ENCODE peak calls at places on chromosome 3, in nine cellular contexts. One of them, this sample, is unnamed.
A peak's percentile ranks its signal among the peaks of the same experiment; 100 is the strongest.

GRCh38 chr3:6781103-6781502 is 79.8 kb upstream of the GRM7 start:
- DNase-seq in AG09309: no peak
- DNase-seq in A549: no peak
- DNase-seq in lower leg skin: no peak
- DNase-seq in pancreas: no peak
- DNase-seq in cardiac muscle cell: no peak
- DNase-seq in upper lobe of right lung: no peak
- DNase-seq in GM12878: no peak
- DNase-seq in heart left ventricle: no peak
- DNase-seq in this sample: no peak

GRCh38 chr3:9248232-9249191 is 934 bp downstream of the SRGAP3 start:
- DNase-seq in pancreas: no peak
- DNase-seq in upper lobe of right lung: no peak
- DNase-seq in heart left ventricle: no peak
- DNase-seq in cardiac muscle cell: no peak
- DNase-seq in GM12878: no peak
- DNase-seq in lower leg skin: no peak
- DNase-seq in AG09309: no peak
- DNase-seq in A549: no peak
- DNase-seq in this sample: no peak

GRCh38 chr3:155919728-155920127 is 49.3 kb downstream of the GMPS start:
- DNase-seq in GM12878: no peak
- DNase-seq in lower leg skin: no peak
- DNase-seq in cardiac muscle cell: no peak
- DNase-seq in A549: no peak
- DNase-seq in AG09309: no peak
- DNase-seq in heart left ventricle: no peak
- DNase-seq in pancreas: no peak
- DNase-seq in upper lobe of right lung: no peak
- DNase-seq in this sample: no peak

GRCh38 chr3:140088058-140088457 is 153.1 kb downstream of the CLSTN2 start:
- DNase-seq in GM12878: no peak
- DNase-seq in pancreas: no peak
- DNase-seq in AG09309: no peak
- DNase-seq in upper lobe of right lung: no peak
- DNase-seq in A549: no peak
- DNase-seq in cardiac muscle cell: no peak
- DNase-seq in lower leg skin: no peak
- DNase-seq in heart left ventricle: no peak
- DNase-seq in this sample: no peak

GRCh38 chr3:10448544-10448943 is 56.8 kb downstream of the ATP2B2 start:
- DNase-seq in heart left ventricle: no peak
- DNase-seq in GM12878: no peak
- DNase-seq in A549: no peak
- DNase-seq in AG09309: no peak
- DNase-seq in pancreas: no peak
- DNase-seq in lower leg skin: no peak
- DNase-seq in cardiac muscle cell: no peak
- DNase-seq in upper lobe of right lung: no peak
- DNase-seq in this sample: no peak

GRCh38 chr3:140441006-140441405 is 236.9 kb upstream of the TRIM42 start:
- DNase-seq in pancreas: no peak
- DNase-seq in AG09309: peak; percentile 16
- DNase-seq in A549: no peak
- DNase-seq in GM12878: no peak
- DNase-seq in heart left ventricle: no peak
- DNase-seq in upper lobe of right lung: no peak
- DNase-seq in cardiac muscle cell: no peak
- DNase-seq in lower leg skin: peak; percentile 43
- DNase-seq in this sample: no peak

GRCh38 chr3:153495422-153495821 is 333.4 kb downstream of the RAP2B start:
- DNase-seq in GM12878: no peak
- DNase-seq in heart left ventricle: no peak
- DNase-seq in lower leg skin: no peak
- DNase-seq in A549: no peak
- DNase-seq in pancreas: no peak
- DNase-seq in AG09309: no peak
- DNase-seq in upper lobe of right lung: no peak
- DNase-seq in cardiac muscle cell: no peak
- DNase-seq in this sample: no peak

GRCh38 chr3:119973276-119973675 is 121.0 kb downstream of the GSK3B start:
- DNase-seq in heart left ventricle: no peak
- DNase-seq in AG09309: no peak
- DNase-seq in lower leg skin: no peak
- DNase-seq in pancreas: no peak
- DNase-seq in A549: peak; percentile 13
- DNase-seq in GM12878: no peak
- DNase-seq in upper lobe of right lung: no peak
- DNase-seq in cardiac muscle cell: no peak
- DNase-seq in this sample: no peak

GRCh38 chr3:195075941-195076875 is 194.8 kb downstream of the XXYLT1 start:
- DNase-seq in upper lobe of right lung: peak; percentile 53
- DNase-seq in AG09309: no peak
- DNase-seq in pancreas: peak; percentile 44
- DNase-seq in heart left ventricle: peak; percentile 60
- DNase-seq in cardiac muscle cell: no peak
- DNase-seq in lower leg skin: no peak
- DNase-seq in A549: no peak
- DNase-seq in GM12878: no peak
- DNase-seq in this sample: no peak

GRCh38 chr3:67593761-67594234 is 60.6 kb downstream of the SUCLG2 start:
- DNase-seq in A549: peak; percentile 4
- DNase-seq in lower leg skin: no peak
- DNase-seq in pancreas: no peak
- DNase-seq in cardiac muscle cell: peak; percentile 55
- DNase-seq in GM12878: no peak
- DNase-seq in upper lobe of right lung: no peak
- DNase-seq in heart left ventricle: no peak
- DNase-seq in AG09309: peak; percentile 48
- DNase-seq in this sample: no peak

GRCh38 chr3:183584246-183584913 is 28.9 kb upstream of the KLHL6 start:
- DNase-seq in upper lobe of right lung: no peak
- DNase-seq in pancreas: no peak
- DNase-seq in lower leg skin: no peak
- DNase-seq in heart left ventricle: peak; percentile 67
- DNase-seq in AG09309: no peak
- DNase-seq in cardiac muscle cell: peak; percentile 86
- DNase-seq in A549: no peak
- DNase-seq in GM12878: no peak
- DNase-seq in this sample: no peak

GRCh38 chr3:180478695-180479094 is 123.3 kb upstream of the TTC14 start:
- DNase-seq in AG09309: no peak
- DNase-seq in heart left ventricle: no peak
- DNase-seq in upper lobe of right lung: no peak
- DNase-seq in cardiac muscle cell: no peak
- DNase-seq in GM12878: no peak
- DNase-seq in pancreas: no peak
- DNase-seq in A549: no peak
- DNase-seq in lower leg skin: no peak
- DNase-seq in this sample: no peak

GRCh38 chr3:5160926-5161858 is 26.3 kb upstream of the EDEM1 start:
- DNase-seq in A549: no peak
- DNase-seq in AG09309: no peak
- DNase-seq in lower leg skin: no peak
- DNase-seq in upper lobe of right lung: no peak
- DNase-seq in pancreas: no peak
- DNase-seq in heart left ventricle: no peak
- DNase-seq in cardiac muscle cell: no peak
- DNase-seq in GM12878: no peak
- DNase-seq in this sample: no peak

GRCh38 chr3:115498421-115498820 is 124.9 kb upstream of the GAP43 start:
- DNase-seq in cardiac muscle cell: no peak
- DNase-seq in A549: no peak
- DNase-seq in heart left ventricle: no peak
- DNase-seq in GM12878: no peak
- DNase-seq in pancreas: no peak
- DNase-seq in lower leg skin: no peak
- DNase-seq in AG09309: no peak
- DNase-seq in upper lobe of right lung: no peak
- DNase-seq in this sample: no peak

GRCh38 chr3:192129586-192129985 is 597.8 kb downstream of the FGF12 start:
- DNase-seq in pancreas: no peak
- DNase-seq in upper lobe of right lung: no peak
- DNase-seq in lower leg skin: no peak
- DNase-seq in GM12878: no peak
- DNase-seq in A549: no peak
- DNase-seq in heart left ventricle: no peak
- DNase-seq in cardiac muscle cell: no peak
- DNase-seq in AG09309: no peak
- DNase-seq in this sample: no peak

GRCh38 chr3:48130321-48130881 is 57.8 kb downstream of the CDC25A start:
- DNase-seq in AG09309: peak; percentile 37
- DNase-seq in lower leg skin: peak; percentile 89
- DNase-seq in cardiac muscle cell: peak; percentile 95
- DNase-seq in heart left ventricle: peak; percentile 91
- DNase-seq in GM12878: no peak
- DNase-seq in A549: no peak
- DNase-seq in pancreas: no peak
- DNase-seq in upper lobe of right lung: peak; percentile 71
- DNase-seq in this sample: no peak

GRCh38 chr3:52228751-52229291 is 3.4 kb upstream of the TLR9 start:
- DNase-seq in upper lobe of right lung: peak; percentile 57
- DNase-seq in A549: no peak
- DNase-seq in AG09309: no peak
- DNase-seq in GM12878: no peak
- DNase-seq in heart left ventricle: no peak
- DNase-seq in cardiac muscle cell: no peak
- DNase-seq in lower leg skin: no peak
- DNase-seq in pancreas: peak; percentile 45
- DNase-seq in this sample: no peak

GRCh38 chr3:64594129-64594528 is 93.7 kb downstream of the ADAMTS9 start:
- DNase-seq in heart left ventricle: no peak
- DNase-seq in lower leg skin: no peak
- DNase-seq in cardiac muscle cell: peak; percentile 33
- DNase-seq in A549: no peak
- DNase-seq in GM12878: no peak
- DNase-seq in AG09309: no peak
- DNase-seq in upper lobe of right lung: no peak
- DNase-seq in pancreas: no peak
- DNase-seq in this sample: no peak

GRCh38 chr3:190097025-190097424 is 23.7 kb downstream of the P3H2 start:
- DNase-seq in pancreas: no peak
- DNase-seq in A549: no peak
- DNase-seq in cardiac muscle cell: no peak
- DNase-seq in AG09309: no peak
- DNase-seq in heart left ventricle: no peak
- DNase-seq in lower leg skin: no peak
- DNase-seq in upper lobe of right lung: no peak
- DNase-seq in GM12878: peak; percentile 47
- DNase-seq in this sample: no peak

GRCh38 chr3:137762674-137763593 is 1.2 kb upstream of the SOX14 start:
- DNase-seq in A549: no peak
- DNase-seq in AG09309: no peak
- DNase-seq in pancreas: no peak
- DNase-seq in heart left ventricle: no peak
- DNase-seq in upper lobe of right lung: no peak
- DNase-seq in GM12878: no peak
- DNase-seq in lower leg skin: no peak
- DNase-seq in cardiac muscle cell: no peak
- DNase-seq in this sample: no peak

GRCh38 chr3:62601238-62601856 is 228.0 kb upstream of the FEZF2 start:
- DNase-seq in pancreas: no peak
- DNase-seq in A549: no peak
- DNase-seq in upper lobe of right lung: no peak
- DNase-seq in cardiac muscle cell: peak; percentile 44
- DNase-seq in lower leg skin: no peak
- DNase-seq in GM12878: no peak
- DNase-seq in AG09309: no peak
- DNase-seq in heart left ventricle: no peak
- DNase-seq in this sample: no peak

GRCh38 chr3:197802505-197803459 is 11.7 kb downstream of the LRCH3 start:
- DNase-seq in cardiac muscle cell: no peak
- DNase-seq in pancreas: no peak
- DNase-seq in AG09309: no peak
- DNase-seq in lower leg skin: no peak
- DNase-seq in upper lobe of right lung: no peak
- DNase-seq in heart left ventricle: no peak
- DNase-seq in A549: no peak
- DNase-seq in GM12878: no peak
- DNase-seq in this sample: no peak
- TF ChIP-seq CTCF in cardiac muscle cell: no peak
- TF ChIP-seq CTCF in pancreas: no peak
- TF ChIP-seq CTCF in AG09309: peak; percentile 34
- TF ChIP-seq CTCF in lower leg skin: no peak
- TF ChIP-seq CTCF in upper lobe of right lung: no peak
- TF ChIP-seq CTCF in heart left ventricle: no peak
- TF ChIP-seq CTCF in A549: no peak
- TF ChIP-seq CTCF in GM12878: peak; percentile 27
- TF ChIP-seq CTCF in this sample: peak; percentile 16

GRCh38 chr3:38186781-38187180 is 21.4 kb downstream of the OXSR1 start:
- DNase-seq in AG09309: no peak
- DNase-seq in GM12878: no peak
- DNase-seq in heart left ventricle: no peak
- DNase-seq in A549: no peak
- DNase-seq in upper lobe of right lung: no peak
- DNase-seq in cardiac muscle cell: no peak
- DNase-seq in lower leg skin: no peak
- DNase-seq in pancreas: no peak
- DNase-seq in this sample: no peak
- H3K4me3 ChIP-seq in AG09309: no peak overlapping the region
- H3K4me3 ChIP-seq in GM12878: no peak overlapping the region
- H3K4me3 ChIP-seq in heart left ventricle: no peak overlapping the region
- H3K4me3 ChIP-seq in A549: no peak overlapping the region
- H3K4me3 ChIP-seq in upper lobe of right lung: no peak overlapping the region
- H3K4me3 ChIP-seq in cardiac muscle cell: no peak overlapping the region
- H3K4me3 ChIP-seq in lower leg skin: no peak overlapping the region
- H3K4me3 ChIP-seq in pancreas: no peak overlapping the region
- H3K4me3 ChIP-seq in this sample: no peak overlapping the region

GRCh38 chr3:170603770-170604510 is 18.1 kb upstream of the SLC7A14 start:
- DNase-seq in pancreas: no peak
- DNase-seq in A549: no peak
- DNase-seq in upper lobe of right lung: no peak
- DNase-seq in AG09309: no peak
- DNase-seq in heart left ventricle: no peak
- DNase-seq in GM12878: no peak
- DNase-seq in cardiac muscle cell: peak; percentile 45
- DNase-seq in lower leg skin: no peak
- DNase-seq in this sample: no peak
- TF ChIP-seq CTCF in pancreas: no peak
- TF ChIP-seq CTCF in A549: no peak
- TF ChIP-seq CTCF in upper lobe of right lung: no peak
- TF ChIP-seq CTCF in AG09309: no peak
- TF ChIP-seq CTCF in heart left ventricle: no peak
- TF ChIP-seq CTCF in GM12878: no peak
- TF ChIP-seq CTCF in cardiac muscle cell: no peak
- TF ChIP-seq CTCF in lower leg skin: no peak
- TF ChIP-seq CTCF in this sample: no peak

DNA sequence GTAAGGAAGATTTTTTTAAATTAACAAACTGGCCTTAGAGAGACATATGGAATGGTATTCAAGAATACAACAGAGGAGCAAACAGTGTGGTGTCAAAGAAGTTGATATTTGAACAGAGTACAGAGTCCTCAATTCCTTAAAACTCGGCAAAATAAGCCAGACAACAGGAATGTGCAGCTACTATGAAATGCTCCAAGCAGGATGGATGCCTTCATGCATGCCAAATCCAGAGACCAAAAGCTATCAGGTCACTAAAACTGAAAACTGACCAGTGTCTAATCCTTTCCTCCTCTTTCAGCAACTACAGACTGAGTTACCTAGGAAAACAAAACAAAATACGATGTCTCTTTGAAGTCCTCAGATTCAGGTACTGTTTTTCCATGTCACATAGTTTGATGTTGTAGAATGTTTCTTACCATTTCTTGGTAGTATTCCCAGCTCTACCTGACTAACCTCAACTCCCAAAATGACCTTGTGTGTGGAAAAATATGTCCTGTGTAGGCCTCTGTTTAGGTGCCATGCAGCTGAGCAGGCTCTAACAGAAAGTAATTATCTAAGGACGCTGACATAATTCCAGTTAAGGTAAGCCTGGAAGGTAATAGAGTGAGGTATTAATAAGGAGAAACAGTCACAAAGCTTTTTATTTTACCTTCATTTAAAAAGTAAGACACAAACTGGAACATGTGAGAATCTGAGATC is 46.9 kb downstream of the TBL1XR1 start:
- DNase-seq in cardiac muscle cell: no peak
- DNase-seq in AG09309: no peak
- DNase-seq in lower leg skin: no peak
- DNase-seq in heart left ventricle: no peak
- DNase-seq in GM12878: no peak
- DNase-seq in A549: no peak
- DNase-seq in pancreas: no peak
- DNase-seq in upper lobe of right lung: no peak
- DNase-seq in this sample: no peak
- H3K4me3 ChIP-seq in cardiac muscle cell: no peak overlapping the region
- H3K4me3 ChIP-seq in AG09309: no peak overlapping the region
- H3K4me3 ChIP-seq in lower leg skin: no peak overlapping the region
- H3K4me3 ChIP-seq in heart left ventricle: no peak overlapping the region
- H3K4me3 ChIP-seq in GM12878: peak overlapping the region; percentile 4
- H3K4me3 ChIP-seq in A549: no peak overlapping the region
- H3K4me3 ChIP-seq in pancreas: no peak overlapping the region
- H3K4me3 ChIP-seq in upper lobe of right lung: no peak overlapping the region
- H3K4me3 ChIP-seq in this sample: no peak overlapping the region